ENCODE peak calls at places on chromosomes 4 and X, in four cellular contexts. M, L, Y and U are unnamed samples.

GRCh38 chrX:119693996-119694451 is 1.1 kb upstream of the SEPTIN6 start:
- DNase-seq in L (no peak), Y (no peak), M (no peak), U (no peak)

GRCh38 chr4:99536148-99536728 is 25.4 kb downstream of the C4orf17 start:
- DNase-seq in Y (no peak), M (no peak), L (no peak), U (no peak)

GRCh38 chr4:98710831-98711230 is 52.4 kb upstream of the TSPAN5 start:
- DNase-seq in M (peak), L (no peak), Y (no peak), U (no peak)

GRCh38 chrX:72107320-72107719 is 24.4 kb downstream of the RTL5 start:
- DNase-seq in Y (no peak), M (peak), L (no peak), U (no peak)

GRCh38 chr4:3301450-3302163 is 8.8 kb downstream of the RGS12 start:
- DNase-seq in L (no peak), Y (no peak), M (no peak), U (no peak)

GRCh38 chr4:42452823-42453222 is 55.5 kb downstream of the SHISA3 start:
- DNase-seq in M (no peak), L (no peak), Y (no peak), U (no peak)

GRCh38 chr4:186931519-186931918 is 207.9 kb upstream of the FAT1 start:
- DNase-seq in Y (no peak), M (peak), L (no peak), U (no peak)

GRCh38 chr4:17894421-17894820 is 83.6 kb downstream of the NCAPG start:
- DNase-seq in L (no peak), M (no peak), Y (no peak), U (no peak)

GRCh38 chrX:150643271-150643670 is 49.9 kb upstream of the MTMR1 start:
- DNase-seq in L (no peak), M (peak), Y (no peak), U (no peak)

GRCh38 chr4:177964693-177965168 is 522.5 kb upstream of the AGA start:
- DNase-seq in M (peak), Y (no peak), L (no peak), U (no peak)

GRCh38 chrX:152136312-152136711 is 2.1 kb downstream of the MAGEA10 start:
- DNase-seq in Y (no peak), L (no peak), M (no peak), U (no peak)

GRCh38 chrX:70336767-70337166 is 46.9 kb downstream of the KIF4A start:
- DNase-seq in M (no peak), L (no peak), Y (no peak), U (no peak)

GRCh38 chrX:110600745-110601310 is 194.8 kb downstream of the CHRDL1 start:
- DNase-seq in M (no peak), L (no peak), Y (no peak), U (no peak)

GRCh38 chr4:103996059-103996458 is 276.3 kb upstream of the TACR3 start:
- DNase-seq in L (no peak), M (no peak), Y (no peak), U (no peak)